ENCODE peak calls at places on chromosomes 6 and 20, in four cellular contexts. R is H1, Q is HepG2, P is K562. W is an unnamed sample.

GRCh38 chr6:121430514-121431460 is 4.7 kb upstream of the GJA1 start:
- DNase-seq in Q (peak), R (no peak), P (no peak), W (peak)

GRCh38 chr6:90203672-90204071 is 93.0 kb downstream of the BACH2 start:
- DNase-seq in P (no peak), Q (no peak), R (no peak), W (no peak)

GRCh38 chr6:3039384-3039783 is 28.9 kb upstream of the RIPK1 start:
- DNase-seq in R (no peak), P (no peak), Q (no peak), W (peak)

GRCh38 chr20:881051-881820 is 34.9 kb downstream of the ANGPT4 start:
- DNase-seq in Q (no peak), P (no peak), R (no peak), W (peak)

GRCh38 chr6:110410534-110410933 is 4.8 kb downstream of the DDO start:
- DNase-seq in Q (no peak), P (no peak), R (no peak), W (no peak)

GRCh38 chr6:159013229-159013628 is 13.2 kb upstream of the RSPH3 start:
- DNase-seq in Q (no peak), P (no peak), R (no peak), W (no peak)

GRCh38 chr20:52405417-52405816 is 213.8 kb upstream of the ZFP64 start:
- DNase-seq in P (no peak), Q (no peak), R (no peak), W (no peak)

GRCh38 chr6:15183979-15184378 is 61.9 kb upstream of the JARID2 start:
- DNase-seq in P (no peak), Q (no peak), R (no peak), W (no peak)

GRCh38 chr6:22024973-22025467 is 271.8 kb downstream of the PRL start:
- DNase-seq in R (no peak), Q (no peak), P (no peak), W (no peak)

GRCh38 chr6:7241160-7241559 is 71.8 kb downstream of the SSR1 start:
- DNase-seq in Q (no peak), R (no peak), P (no peak), W (no peak)

GRCh38 chr6:127900935-127901334 is at the start of gene THEMIS:
- DNase-seq in Q (no peak), R (no peak), P (no peak), W (no peak)

GRCh38 chr6:132354517-132355167 is 46.6 kb downstream of the MOXD1 start:
- DNase-seq in Q (no peak), R (no peak), P (no peak), W (no peak)

GRCh38 chr20:51958636-51959542 is 156.6 kb upstream of the SALL4 start:
- DNase-seq in R (no peak), P (no peak), Q (no peak), W (peak)

GRCh38 chr6:68967549-68968300 is 332.6 kb downstream of the ADGRB3 start:
- DNase-seq in P (peak), Q (peak), R (peak), W (peak)

GRCh38 chr6:25942561-25943147 is 12.2 kb upstream of the SLC17A2 start:
- DNase-seq in P (no peak), R (no peak), Q (peak), W (peak)

GRCh38 chr20:37294262-37294981 is 5.0 kb downstream of the MANBAL start:
- DNase-seq in Q (no peak), P (no peak), R (no peak), W (no peak)

GRCh38 chr6:83615025-83615999 is 93.6 kb downstream of the SNAP91 start:
- DNase-seq in P (peak), Q (peak), R (no peak), W (peak)

GRCh38 chr20:45049904-45050471 is 50.9 kb downstream of the KCNS1 start:
- DNase-seq in P (no peak), R (no peak), Q (no peak), W (no peak)

GRCh38 chr6:37538107-37538506 is 38.4 kb upstream of the CCDC167 start:
- DNase-seq in R (peak), Q (peak), P (peak), W (peak)

GRCh38 chr20:577167-577791 is 32.8 kb downstream of the TCF15 start:
- DNase-seq in R (no peak), Q (peak), P (peak), W (peak)

GRCh38 chr6:81362246-81362645 is 390.2 kb downstream of the TENT5A start:
- DNase-seq in R (no peak), Q (no peak), P (no peak), W (no peak)

GRCh38 chr20:36018208-36018988 is 50.0 kb downstream of the CNBD2 start:
- DNase-seq in Q (peak), R (no peak), P (no peak), W (peak)

GRCh38 chr6:130183271-130184222 is 39.2 kb downstream of the SAMD3 start:
- DNase-seq in P (no peak), Q (no peak), R (no peak), W (no peak)

GRCh38 chr6:130182466-130182865 is 40.3 kb downstream of the SAMD3 start:
- DNase-seq in Q (no peak), R (no peak), P (no peak), W (no peak)

GRCh38 chr6:130176378-130176777 is 46.4 kb downstream of the SAMD3 start:
- DNase-seq in P (no peak), Q (no peak), R (no peak), W (no peak)

GRCh38 chr6:130178692-130179091 is 44.1 kb downstream of the SAMD3 start:
- DNase-seq in R (no peak), P (no peak), Q (peak), W (no peak)
- TF ChIP-seq MAX in R (no peak), P (no peak), Q (no peak), W (no peak)

DNA sequence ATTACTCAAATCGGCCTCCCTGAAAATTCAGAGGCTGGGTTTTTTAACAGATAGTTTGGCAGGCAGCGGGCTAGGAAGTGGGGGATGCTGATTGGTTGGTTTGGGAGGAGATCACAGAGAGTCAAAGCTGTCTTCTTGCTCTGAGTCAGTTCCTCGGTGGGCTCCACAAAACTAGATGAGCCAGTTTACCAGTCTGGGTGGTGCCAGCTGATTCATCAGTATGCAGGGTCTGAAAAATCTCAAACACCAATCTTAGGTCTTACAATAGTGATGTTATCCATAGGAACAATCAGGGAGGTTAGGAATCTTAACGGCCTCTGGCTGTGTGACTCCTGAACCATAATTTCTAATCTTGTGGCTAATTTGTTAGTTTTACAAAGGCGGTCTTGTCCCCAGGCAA is 190.7 kb downstream of the C6orf118 start:
- DNase-seq in R (no peak), Q (no peak), P (no peak), W (no peak)
- H2AFZ ChIP-seq in R (no peak), Q (no peak), P (no peak), W (no peak)

DNA sequence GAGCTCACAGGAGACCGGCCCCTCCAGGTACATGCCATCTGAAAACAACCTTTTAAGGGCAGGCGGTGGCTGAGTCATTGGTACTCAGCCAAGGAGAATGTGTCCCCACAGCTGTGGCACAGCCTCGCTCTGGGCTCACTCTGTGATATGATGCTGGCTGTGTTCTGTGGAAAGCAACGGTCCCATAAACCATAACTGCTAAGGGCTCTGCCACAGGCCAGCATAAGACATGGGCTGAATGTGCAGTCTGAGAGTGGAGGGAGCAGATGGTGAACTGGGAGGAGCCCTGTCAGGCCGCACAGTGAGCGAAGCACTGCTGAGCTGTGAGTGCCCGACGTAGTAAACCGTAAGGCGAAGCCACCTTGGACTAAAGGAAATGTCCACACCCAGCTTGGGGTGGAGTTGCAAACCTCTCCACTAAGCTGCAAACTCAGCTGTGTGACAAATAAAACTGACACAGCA is 375.8 kb downstream of the THBS2 start:
- DNase-seq in R (no peak), Q (no peak), P (no peak), W (no peak)
- TF ChIP-seq JUN in R (no peak), Q (no peak), P (no peak), W (no peak)

GRCh38 chr6:137906020-137906472 is 39.0 kb downstream of the TNFAIP3 start:
- DNase-seq in P (no peak), R (no peak), Q (no peak), W (no peak)

GRCh38 chr6:137903274-137903932 is 36.3 kb downstream of the TNFAIP3 start:
- DNase-seq in R (no peak), Q (no peak), P (no peak), W (no peak)

GRCh38 chr6:137902721-137903120 is 35.7 kb downstream of the TNFAIP3 start:
- DNase-seq in Q (no peak), P (no peak), R (no peak), W (no peak)

GRCh38 chr6:137904822-137905617 is 38.0 kb downstream of the TNFAIP3 start:
- DNase-seq in R (no peak), P (no peak), Q (no peak), W (peak)

DNA sequence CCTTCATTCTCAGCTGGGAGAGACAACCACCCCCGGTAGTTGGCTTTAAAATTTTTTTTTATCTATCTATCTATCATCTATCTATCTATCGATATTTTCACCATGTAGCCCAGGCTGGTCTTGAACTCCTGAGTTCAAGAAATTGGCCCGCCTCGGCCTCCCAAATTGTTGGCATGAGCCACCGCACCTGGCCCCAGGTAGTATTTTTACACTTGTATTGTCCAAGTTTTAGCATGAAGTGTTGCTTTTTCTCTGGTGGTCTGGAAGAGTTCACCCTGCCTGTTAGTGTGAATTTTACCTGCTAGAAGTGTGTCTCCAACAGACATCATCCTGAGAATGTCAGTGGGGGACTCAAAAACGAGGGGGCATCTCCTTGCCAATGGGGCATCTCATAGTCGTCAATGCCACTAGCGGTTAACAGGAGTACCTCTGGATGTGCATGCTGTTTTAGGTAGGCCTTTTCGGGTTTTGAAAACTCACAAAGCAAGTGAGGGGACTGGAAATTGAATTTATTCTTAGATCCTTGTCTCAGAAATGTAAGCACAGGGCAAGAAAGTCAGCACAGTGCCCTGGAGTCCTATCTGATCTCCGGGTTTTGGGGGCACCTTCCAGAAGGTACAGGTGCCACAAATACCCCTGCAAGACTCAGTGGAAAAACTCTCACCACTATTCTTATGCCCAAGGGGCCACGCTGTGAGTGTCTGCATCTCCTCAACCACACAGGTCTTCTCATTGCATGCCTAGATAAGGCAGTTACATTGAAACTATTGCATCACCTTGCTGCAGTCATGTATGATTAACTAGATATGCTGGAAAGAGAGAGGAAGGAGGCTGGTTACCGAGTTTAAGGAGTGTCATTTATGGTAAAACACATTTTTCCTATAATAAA is 37.1 kb downstream of the TNFAIP3 start:
- DNase-seq in P (peak), Q (peak), R (no peak), W (peak)
- TF ChIP-seq MAX in P (no peak), Q (no peak), R (no peak), W (no peak)

GRCh38 chr6:138769102-138769676 is 4.4 kb upstream of the CCDC28A start:
- DNase-seq in P (no peak), Q (no peak), R (no peak), W (peak)
- H2AFZ ChIP-seq in P (no peak), Q (no peak), R (no peak), W (peak)

DNA sequence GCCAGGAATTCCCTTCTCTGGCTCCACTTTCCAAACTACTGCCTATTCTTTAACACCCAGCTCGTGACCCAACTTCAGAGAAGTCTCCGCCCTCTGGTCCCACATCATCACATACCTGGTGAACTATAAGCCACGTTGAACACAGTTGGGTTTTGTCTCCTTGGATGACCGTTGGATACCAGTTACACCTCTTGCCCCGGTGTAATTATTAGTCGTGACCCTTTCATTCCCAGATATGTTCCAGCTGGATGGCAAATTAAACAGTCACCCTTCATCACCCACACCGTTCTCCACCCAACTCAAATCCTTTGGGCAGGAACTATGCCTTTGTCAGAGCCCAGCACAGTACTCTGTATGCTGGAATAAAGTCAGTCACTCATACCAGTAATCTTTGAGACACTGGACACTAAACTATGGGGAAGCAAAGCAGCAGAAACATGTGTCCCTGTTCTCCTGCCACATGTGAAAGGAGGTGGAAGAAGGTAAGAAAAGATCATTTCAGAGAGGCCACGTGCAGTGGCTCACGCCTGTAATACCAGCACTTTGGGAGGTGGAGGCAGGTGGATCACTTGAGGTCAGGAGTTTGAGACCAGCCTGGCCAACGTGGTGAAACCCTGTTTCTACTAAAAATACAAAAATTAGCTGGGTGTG is 22.5 kb downstream of the PLAGL2 start:
- DNase-seq in R (no peak), Q (no peak), P (no peak), W (no peak)
- TF ChIP-seq JUN in R (no peak), Q (no peak), P (no peak), W (no peak)

GRCh38 chr6:11368264-11368663 is 135.8 kb upstream of the NEDD9 start:
- DNase-seq in Q (peak), R (no peak), P (no peak), W (peak)

GRCh38 chr6:11364971-11365397 is 132.5 kb upstream of the NEDD9 start:
- DNase-seq in R (no peak), Q (peak), P (no peak), W (peak)

GRCh38 chr6:11367638-11368199 is 135.3 kb upstream of the NEDD9 start:
- DNase-seq in Q (peak), P (no peak), R (no peak), W (no peak)

GRCh38 chr6:11366934-11367637 is 134.6 kb upstream of the NEDD9 start:
- DNase-seq in Q (no peak), P (no peak), R (no peak), W (peak)

DNA sequence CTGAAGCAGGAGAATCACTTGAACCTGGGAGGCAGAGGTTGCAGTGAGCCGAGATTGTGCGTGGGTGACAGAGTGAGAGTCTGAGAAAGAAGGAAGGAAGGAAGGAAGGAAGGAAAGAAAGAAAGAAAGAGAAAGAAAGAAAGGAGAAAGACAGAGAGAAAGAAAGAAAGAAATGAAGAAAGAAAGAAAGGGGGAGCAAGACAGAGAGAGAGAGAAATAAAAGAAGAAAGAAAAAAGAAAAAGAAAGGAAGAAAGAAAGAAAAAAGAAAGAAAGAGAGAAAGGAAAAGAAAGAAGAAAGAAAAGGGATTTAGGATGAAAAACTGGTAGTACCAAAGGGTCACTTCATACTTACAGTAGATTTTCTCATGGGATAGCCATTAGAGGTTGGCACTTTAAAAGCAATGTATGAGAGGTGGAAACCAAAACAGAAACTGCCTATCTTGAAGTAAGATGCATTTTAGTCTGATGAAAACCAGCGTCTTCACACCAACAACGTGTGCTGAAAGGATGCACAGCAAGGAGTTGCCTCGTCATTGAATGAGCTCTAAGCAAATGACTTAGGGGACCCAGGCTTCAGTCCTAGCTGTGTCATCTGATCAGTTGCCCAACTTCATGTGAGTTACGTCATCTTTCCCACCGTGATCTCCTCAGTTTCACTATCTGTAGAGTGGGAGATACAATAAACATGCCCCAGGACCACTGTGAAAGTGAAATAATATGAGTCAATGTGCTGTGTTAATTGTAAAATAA is 133.9 kb upstream of the NEDD9 start:
- DNase-seq in P (no peak), R (no peak), Q (no peak), W (peak)
- TF ChIP-seq MAX in P (no peak), R (no peak), Q (peak), W (no peak)

DNA sequence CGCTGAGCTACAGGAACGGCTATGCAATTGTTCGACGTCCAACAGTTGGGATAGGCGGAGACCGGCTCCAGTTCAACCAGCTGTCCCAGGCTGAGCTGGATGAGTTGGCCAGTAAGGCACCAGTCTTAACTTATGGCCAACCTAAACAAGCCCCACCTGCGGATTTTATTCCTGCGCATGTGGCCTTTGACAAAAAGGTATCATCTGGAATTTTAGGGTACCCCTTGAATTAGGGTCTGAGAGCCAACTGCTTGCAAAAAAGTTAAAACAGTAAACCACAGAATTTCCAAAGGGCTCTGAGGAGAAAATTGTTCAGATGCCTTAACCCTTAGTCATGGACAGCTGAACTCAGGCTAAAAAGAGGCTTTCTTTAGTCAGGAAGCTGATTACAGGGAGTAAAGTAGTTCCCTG is 3.8 kb downstream of the EFHC1 start:
- DNase-seq in P (no peak), R (no peak), Q (peak), W (peak)
- H2AFZ ChIP-seq in P (no peak), R (no peak), Q (no peak), W (peak)